ENCODE peak calls at places on chromosomes 1 and 21, in ten cellular contexts. One of them, this sample, is unnamed.

GRCh38 chr1:17503146-17503545 is 36.4 kb upstream of the ARHGEF10L start:
- DNase-seq in OCI-LY7: no peak
- DNase-seq in uterus: no peak
- DNase-seq in endothelial cell: no peak
- DNase-seq in pancreas: no peak
- DNase-seq in body of pancreas: no peak
- DNase-seq in bronchial epithelial cell: no peak
- DNase-seq in neural crest cell: no peak
- DNase-seq in cardiac muscle cell: no peak
- DNase-seq in choroid plexus epithelial cell: no peak
- DNase-seq in this sample: no peak

GRCh38 chr1:201850053-201850397 is 21.1 kb downstream of the IPO9 start:
- DNase-seq in cardiac muscle cell: peak
- DNase-seq in body of pancreas: peak
- DNase-seq in endothelial cell: no peak
- DNase-seq in neural crest cell: no peak
- DNase-seq in choroid plexus epithelial cell: peak
- DNase-seq in OCI-LY7: no peak
- DNase-seq in uterus: no peak
- DNase-seq in bronchial epithelial cell: peak
- DNase-seq in pancreas: no peak
- DNase-seq in this sample: no peak

GRCh38 chr1:85449356-85449755 is 15.6 kb downstream of the DDAH1 start:
- DNase-seq in neural crest cell: no peak
- DNase-seq in bronchial epithelial cell: no peak
- DNase-seq in body of pancreas: peak
- DNase-seq in uterus: no peak
- DNase-seq in endothelial cell: no peak
- DNase-seq in cardiac muscle cell: no peak
- DNase-seq in OCI-LY7: no peak
- DNase-seq in pancreas: no peak
- DNase-seq in choroid plexus epithelial cell: no peak
- DNase-seq in this sample: no peak

GRCh38 chr1:234611799-234612351 is 1.9 kb upstream of the IRF2BP2 start:
- DNase-seq in neural crest cell: no peak
- DNase-seq in pancreas: peak
- DNase-seq in cardiac muscle cell: no peak
- DNase-seq in choroid plexus epithelial cell: no peak
- DNase-seq in OCI-LY7: peak
- DNase-seq in bronchial epithelial cell: no peak
- DNase-seq in body of pancreas: peak
- DNase-seq in uterus: peak
- DNase-seq in endothelial cell: no peak
- DNase-seq in this sample: peak

GRCh38 chr1:12475947-12476346 is 142.1 kb downstream of the DHRS3 start:
- DNase-seq in cardiac muscle cell: peak
- DNase-seq in pancreas: no peak
- DNase-seq in uterus: no peak
- DNase-seq in OCI-LY7: no peak
- DNase-seq in endothelial cell: no peak
- DNase-seq in bronchial epithelial cell: no peak
- DNase-seq in choroid plexus epithelial cell: peak
- DNase-seq in neural crest cell: no peak
- DNase-seq in body of pancreas: peak
- DNase-seq in this sample: no peak

GRCh38 chr1:40423264-40423642 is 27.0 kb upstream of the ZFP69B start:
- DNase-seq in bronchial epithelial cell: no peak
- DNase-seq in neural crest cell: no peak
- DNase-seq in body of pancreas: no peak
- DNase-seq in endothelial cell: no peak
- DNase-seq in uterus: no peak
- DNase-seq in OCI-LY7: no peak
- DNase-seq in pancreas: no peak
- DNase-seq in cardiac muscle cell: no peak
- DNase-seq in choroid plexus epithelial cell: no peak
- DNase-seq in this sample: no peak

GRCh38 chr1:54575161-54575560 is 27.1 kb downstream of the ACOT11 start:
- DNase-seq in pancreas: no peak
- DNase-seq in OCI-LY7: no peak
- DNase-seq in neural crest cell: no peak
- DNase-seq in endothelial cell: no peak
- DNase-seq in choroid plexus epithelial cell: no peak
- DNase-seq in body of pancreas: no peak
- DNase-seq in bronchial epithelial cell: no peak
- DNase-seq in cardiac muscle cell: no peak
- DNase-seq in uterus: no peak
- DNase-seq in this sample: no peak

GRCh38 chr21:45931397-45931969 is 50.1 kb upstream of the COL6A1 start:
- DNase-seq in neural crest cell: no peak
- DNase-seq in OCI-LY7: no peak
- DNase-seq in endothelial cell: no peak
- DNase-seq in pancreas: no peak
- DNase-seq in cardiac muscle cell: no peak
- DNase-seq in uterus: no peak
- DNase-seq in bronchial epithelial cell: no peak
- DNase-seq in body of pancreas: no peak
- DNase-seq in choroid plexus epithelial cell: no peak
- DNase-seq in this sample: no peak

GRCh38 chr1:173099166-173099565 is 48.4 kb upstream of the TNFSF18 start:
- DNase-seq in choroid plexus epithelial cell: no peak
- DNase-seq in OCI-LY7: no peak
- DNase-seq in neural crest cell: no peak
- DNase-seq in pancreas: no peak
- DNase-seq in cardiac muscle cell: no peak
- DNase-seq in endothelial cell: no peak
- DNase-seq in uterus: no peak
- DNase-seq in body of pancreas: no peak
- DNase-seq in bronchial epithelial cell: no peak
- DNase-seq in this sample: no peak

GRCh38 chr21:41951876-41952567 is 1.8 kb downstream of the C2CD2 start:
- DNase-seq in endothelial cell: no peak
- DNase-seq in OCI-LY7: no peak
- DNase-seq in uterus: no peak
- DNase-seq in body of pancreas: no peak
- DNase-seq in bronchial epithelial cell: no peak
- DNase-seq in choroid plexus epithelial cell: no peak
- DNase-seq in pancreas: no peak
- DNase-seq in neural crest cell: no peak
- DNase-seq in cardiac muscle cell: no peak
- DNase-seq in this sample: no peak

GRCh38 chr1:212646588-212646987 is 38.0 kb downstream of the ATF3 start:
- DNase-seq in choroid plexus epithelial cell: no peak
- DNase-seq in uterus: no peak
- DNase-seq in OCI-LY7: no peak
- DNase-seq in bronchial epithelial cell: no peak
- DNase-seq in pancreas: no peak
- DNase-seq in body of pancreas: no peak
- DNase-seq in neural crest cell: no peak
- DNase-seq in cardiac muscle cell: no peak
- DNase-seq in endothelial cell: no peak
- DNase-seq in this sample: no peak

GRCh38 chr1:230292739-230293720 is 133.1 kb downstream of the PGBD5 start:
- DNase-seq in uterus: no peak
- DNase-seq in neural crest cell: no peak
- DNase-seq in OCI-LY7: no peak
- DNase-seq in body of pancreas: peak
- DNase-seq in pancreas: no peak
- DNase-seq in cardiac muscle cell: no peak
- DNase-seq in bronchial epithelial cell: peak
- DNase-seq in choroid plexus epithelial cell: no peak
- DNase-seq in endothelial cell: no peak
- DNase-seq in this sample: no peak

GRCh38 chr1:39574646-39575045 is 1.9 kb downstream of the PABPC4 start:
- DNase-seq in cardiac muscle cell: peak
- DNase-seq in endothelial cell: no peak
- DNase-seq in body of pancreas: peak
- DNase-seq in choroid plexus epithelial cell: peak
- DNase-seq in OCI-LY7: no peak
- DNase-seq in bronchial epithelial cell: no peak
- DNase-seq in uterus: no peak
- DNase-seq in neural crest cell: no peak
- DNase-seq in pancreas: peak
- DNase-seq in this sample: no peak

GRCh38 chr1:46675549-46676314 is 4.1 kb downstream of the TEX38 start:
- DNase-seq in choroid plexus epithelial cell: peak
- DNase-seq in cardiac muscle cell: no peak
- DNase-seq in body of pancreas: no peak
- DNase-seq in bronchial epithelial cell: no peak
- DNase-seq in OCI-LY7: no peak
- DNase-seq in neural crest cell: no peak
- DNase-seq in uterus: no peak
- DNase-seq in pancreas: no peak
- DNase-seq in endothelial cell: no peak
- DNase-seq in this sample: peak

GRCh38 chr1:70760170-70760569 is 287.4 kb downstream of the PTGER3 start:
- DNase-seq in bronchial epithelial cell: no peak
- DNase-seq in uterus: no peak
- DNase-seq in cardiac muscle cell: no peak
- DNase-seq in body of pancreas: no peak
- DNase-seq in OCI-LY7: no peak
- DNase-seq in choroid plexus epithelial cell: no peak
- DNase-seq in neural crest cell: no peak
- DNase-seq in endothelial cell: no peak
- DNase-seq in pancreas: no peak
- DNase-seq in this sample: no peak

GRCh38 chr1:161007369-161007768 is 13.6 kb downstream of the F11R start:
- DNase-seq in OCI-LY7: no peak
- DNase-seq in body of pancreas: no peak
- DNase-seq in endothelial cell: no peak
- DNase-seq in cardiac muscle cell: no peak
- DNase-seq in bronchial epithelial cell: no peak
- DNase-seq in uterus: no peak
- DNase-seq in neural crest cell: no peak
- DNase-seq in pancreas: no peak
- DNase-seq in choroid plexus epithelial cell: no peak
- DNase-seq in this sample: no peak

GRCh38 chr21:45973475-45974072 is 8.0 kb upstream of the COL6A1 start:
- DNase-seq in neural crest cell: peak
- DNase-seq in uterus: peak
- DNase-seq in bronchial epithelial cell: peak
- DNase-seq in cardiac muscle cell: peak
- DNase-seq in endothelial cell: peak
- DNase-seq in pancreas: peak
- DNase-seq in choroid plexus epithelial cell: peak
- DNase-seq in body of pancreas: peak
- DNase-seq in OCI-LY7: no peak
- DNase-seq in this sample: peak

GRCh38 chr21:43880111-43880985 is 15.3 kb downstream of the AGPAT3 start:
- DNase-seq in uterus: no peak
- DNase-seq in neural crest cell: no peak
- DNase-seq in bronchial epithelial cell: peak
- DNase-seq in endothelial cell: no peak
- DNase-seq in pancreas: no peak
- DNase-seq in OCI-LY7: no peak
- DNase-seq in cardiac muscle cell: no peak
- DNase-seq in choroid plexus epithelial cell: no peak
- DNase-seq in body of pancreas: peak
- DNase-seq in this sample: no peak

DNA sequence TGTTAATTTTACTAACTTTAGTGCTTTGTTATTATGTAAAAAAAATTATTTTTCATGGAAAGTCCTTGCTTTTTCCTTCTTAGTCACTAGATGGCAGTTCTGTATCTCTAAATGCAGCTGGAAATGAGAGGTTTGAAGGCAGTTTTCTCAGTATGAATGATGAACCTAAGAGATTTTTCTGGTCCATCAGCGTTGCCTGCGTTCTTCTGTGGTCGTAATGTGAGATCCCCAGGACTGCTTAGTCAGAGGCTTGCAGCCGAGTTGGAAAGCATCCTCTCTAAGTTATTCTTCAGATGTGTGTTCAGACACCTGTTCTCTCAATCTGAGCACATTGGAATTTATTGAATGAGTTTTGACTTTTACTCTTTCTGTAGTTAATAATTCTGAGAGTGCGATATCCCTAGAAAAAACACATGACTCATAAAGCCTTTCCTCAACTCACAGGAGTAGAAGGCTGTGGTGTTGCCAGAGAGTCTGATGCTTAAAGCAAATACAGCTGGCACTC is 99.2 kb downstream of the FMN2 start:
- DNase-seq in body of pancreas: no peak
- DNase-seq in cardiac muscle cell: peak
- DNase-seq in endothelial cell: no peak
- DNase-seq in neural crest cell: no peak
- DNase-seq in OCI-LY7: no peak
- DNase-seq in bronchial epithelial cell: peak
- DNase-seq in uterus: peak
- DNase-seq in choroid plexus epithelial cell: peak
- DNase-seq in pancreas: no peak
- DNase-seq in this sample: no peak
- TF ChIP-seq CTCF in body of pancreas: no peak
- TF ChIP-seq CTCF in cardiac muscle cell: peak
- TF ChIP-seq CTCF in endothelial cell: peak
- TF ChIP-seq CTCF in neural crest cell: peak
- TF ChIP-seq CTCF in OCI-LY7: peak
- TF ChIP-seq CTCF in bronchial epithelial cell: peak
- TF ChIP-seq CTCF in uterus: peak
- TF ChIP-seq CTCF in choroid plexus epithelial cell: peak
- TF ChIP-seq CTCF in pancreas: no peak
- TF ChIP-seq CTCF in this sample: no peak

DNA sequence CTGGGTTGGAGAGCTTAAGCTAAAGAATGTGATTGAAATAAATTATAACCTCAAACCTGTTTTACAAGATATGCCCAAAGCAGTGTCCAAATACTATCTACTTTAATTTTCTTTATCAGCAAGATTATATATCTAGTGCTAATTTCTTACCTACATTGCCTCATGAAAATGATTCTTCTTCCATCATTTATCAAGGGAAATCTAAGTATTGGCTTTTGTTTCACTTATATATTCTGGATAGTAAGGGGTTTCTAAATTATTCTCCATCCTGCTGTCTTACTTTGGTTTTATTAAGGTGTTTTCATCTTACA is 81.2 kb downstream of the PHTF1 start:
- DNase-seq in OCI-LY7: no peak
- DNase-seq in body of pancreas: no peak
- DNase-seq in cardiac muscle cell: no peak
- DNase-seq in pancreas: no peak
- DNase-seq in neural crest cell: no peak
- DNase-seq in choroid plexus epithelial cell: no peak
- DNase-seq in uterus: no peak
- DNase-seq in endothelial cell: no peak
- DNase-seq in bronchial epithelial cell: no peak
- DNase-seq in this sample: no peak
- TF ChIP-seq CTCF in OCI-LY7: peak
- TF ChIP-seq CTCF in body of pancreas: no peak
- TF ChIP-seq CTCF in cardiac muscle cell: no peak
- TF ChIP-seq CTCF in pancreas: peak
- TF ChIP-seq CTCF in neural crest cell: peak
- TF ChIP-seq CTCF in choroid plexus epithelial cell: no peak
- TF ChIP-seq CTCF in uterus: no peak
- TF ChIP-seq CTCF in endothelial cell: peak
- TF ChIP-seq CTCF in bronchial epithelial cell: no peak
- TF ChIP-seq CTCF in this sample: no peak

GRCh38 chr1:156126043-156126700 is 11.7 kb downstream of the LMNA start:
- DNase-seq in bronchial epithelial cell: peak
- DNase-seq in neural crest cell: no peak
- DNase-seq in body of pancreas: peak
- DNase-seq in OCI-LY7: peak
- DNase-seq in uterus: peak
- DNase-seq in endothelial cell: peak
- DNase-seq in cardiac muscle cell: peak
- DNase-seq in pancreas: peak
- DNase-seq in choroid plexus epithelial cell: peak
- DNase-seq in this sample: no peak
- TF ChIP-seq CTCF in bronchial epithelial cell: peak
- TF ChIP-seq CTCF in neural crest cell: peak
- TF ChIP-seq CTCF in body of pancreas: peak
- TF ChIP-seq CTCF in OCI-LY7: peak
- TF ChIP-seq CTCF in uterus: peak
- TF ChIP-seq CTCF in endothelial cell: peak
- TF ChIP-seq CTCF in cardiac muscle cell: peak
- TF ChIP-seq CTCF in pancreas: no peak
- TF ChIP-seq CTCF in choroid plexus epithelial cell: peak
- TF ChIP-seq CTCF in this sample: no peak

GRCh38 chr21:31198575-31198974 is 145.5 kb downstream of the TIAM1 start:
- DNase-seq in bronchial epithelial cell: peak
- DNase-seq in body of pancreas: no peak
- DNase-seq in choroid plexus epithelial cell: peak
- DNase-seq in uterus: no peak
- DNase-seq in OCI-LY7: peak
- DNase-seq in cardiac muscle cell: peak
- DNase-seq in endothelial cell: no peak
- DNase-seq in neural crest cell: no peak
- DNase-seq in pancreas: no peak
- DNase-seq in this sample: peak
- TF ChIP-seq CTCF in bronchial epithelial cell: peak
- TF ChIP-seq CTCF in body of pancreas: peak
- TF ChIP-seq CTCF in choroid plexus epithelial cell: peak
- TF ChIP-seq CTCF in uterus: peak
- TF ChIP-seq CTCF in OCI-LY7: peak
- TF ChIP-seq CTCF in cardiac muscle cell: peak
- TF ChIP-seq CTCF in endothelial cell: peak
- TF ChIP-seq CTCF in neural crest cell: peak
- TF ChIP-seq CTCF in pancreas: no peak
- TF ChIP-seq CTCF in this sample: no peak